ENCODE peak calls at places on chromosomes 7 and 10, in five cellular contexts. U is stimulated activated CD4-positive, alpha-beta T cell treated with anti-CD3 and anti-CD28 coated beads, Interleukin-1b, Interleukin-23, amount 100 ng/mL, for 1 hour; Y is PC-9; R is cerebellar cortex; I is NCI-H1417. A is an unnamed sample.

GRCh38 chr7:149850716-149851115 is 12.5 kb downstream of the ZNF862 start:
- DNase-seq in U (no peak), Y (no peak), R (peak; percentile 66), I (no peak), A (no peak)

GRCh38 chr10:84075226-84076046 is 63.9 kb upstream of the GHITM start:
- DNase-seq in U (no peak), Y (no peak), R (no peak), I (no peak), A (no peak)

GRCh38 chr7:37960483-37960882 is 40.0 kb downstream of the EPDR1 start:
- DNase-seq in U (no peak), Y (no peak), R (no peak), I (no peak), A (no peak)

GRCh38 chr7:42065942-42066341 is 171.1 kb downstream of the GLI3 start:
- DNase-seq in U (no peak), Y (no peak), R (peak; percentile 5), I (no peak), A (no peak)

GRCh38 chr10:73293461-73293860 is 41.0 kb upstream of the MRPS16 start:
- DNase-seq in U (no peak), Y (no peak), R (no peak), I (no peak), A (no peak)

GRCh38 chr7:130918129-130919052 is 184.4 kb upstream of the KLF14 start:
- DNase-seq in U (no peak), Y (no peak), R (no peak), I (no peak), A (no peak)

GRCh38 chr7:135179321-135179925 is 8.9 kb upstream of the CYREN start:
- DNase-seq in U (no peak), Y (no peak), R (no peak), I (no peak), A (no peak)

GRCh38 chr7:107196834-107197610 is 28.2 kb downstream of the HBP1 start:
- DNase-seq in U (no peak), Y (no peak), R (no peak), I (no peak), A (no peak)

GRCh38 chr10:20999713-21000112 is 102.6 kb upstream of the NEBL start:
- DNase-seq in U (no peak), Y (no peak), R (no peak), I (no peak), A (no peak)

GRCh38 chr7:158010956-158011698 is 576.5 kb downstream of the PTPRN2 start:
- DNase-seq in U (no peak), Y (no peak), R (no peak), I (no peak), A (no peak)

GRCh38 chr7:2106920-2107319 is 125.8 kb downstream of the MAD1L1 start:
- DNase-seq in U (no peak), Y (no peak), R (no peak), I (no peak), A (no peak)

GRCh38 chr7:151425670-151426075 is 14.3 kb downstream of the CRYGN start:
- DNase-seq in U (no peak), Y (no peak), R (no peak), I (no peak), A (no peak)

GRCh38 chr7:75563171-75563570 is 71.1 kb downstream of the SPDYE5 start:
- DNase-seq in U (no peak), Y (no peak), R (no peak), I (no peak), A (no peak)

GRCh38 chr7:27173412-27174076 is 576 bp downstream of the HOXA10 start:
- DNase-seq in U (no peak), Y (no peak), R (no peak), I (peak; percentile 27), A (no peak)

GRCh38 chr10:124677291-124677690 is 66.9 kb downstream of the FAM53B start:
- DNase-seq in U (no peak), Y (no peak), R (peak; percentile 85), I (no peak), A (no peak)

GRCh38 chr7:130092598-130092997 is 22.3 kb downstream of the KLHDC10 start:
- DNase-seq in U (no peak), Y (no peak), R (no peak), I (no peak), A (no peak)

GRCh38 chr10:126524526-126524925 is 136.2 kb upstream of the ADAM12 start:
- DNase-seq in U (no peak), Y (no peak), R (no peak), I (no peak), A (no peak)

GRCh38 chr7:157547102-157547501 is 210.3 kb downstream of the DNAJB6 start:
- DNase-seq in U (no peak), Y (no peak), R (no peak), I (no peak), A (no peak)

GRCh38 chr10:6272126-6272525 is 69.4 kb downstream of the PFKFB3 start:
- DNase-seq in U (no peak), Y (no peak), R (no peak), I (no peak), A (no peak)

GRCh38 chr10:86411281-86411841 is 44.8 kb upstream of the GRID1 start:
- DNase-seq in U (no peak), Y (no peak), R (no peak), I (no peak), A (peak; percentile 32)

GRCh38 chr10:70324951-70325781 is 41.4 kb upstream of the NPFFR1 start:
- DNase-seq in U (no peak), Y (no peak), R (no peak), I (no peak), A (no peak)

GRCh38 chr10:130169136-130169888 is 33.1 kb downstream of the GLRX3 start:
- DNase-seq in U (no peak), Y (no peak), R (no peak), I (no peak), A (no peak)

GRCh38 chr7:133807610-133808543 is 319.3 kb upstream of the LRGUK start:
- DNase-seq in U (no peak), Y (no peak), R (no peak), I (peak; percentile 86), A (no peak)

GRCh38 chr10:89632824-89633223 is 12.2 kb downstream of the PANK1 start:
- DNase-seq in U (no peak), Y (no peak), R (no peak), I (no peak), A (no peak)

GRCh38 chr10:86182150-86182549 is 184.4 kb downstream of the GRID1 start:
- DNase-seq in U (no peak), Y (no peak), R (peak; percentile 13), I (no peak), A (no peak)

GRCh38 chr7:96718107-96719003 is 8.7 kb upstream of the SEM1 start:
- DNase-seq in U (no peak), Y (no peak), R (no peak), I (no peak), A (no peak)

GRCh38 chr7:5695037-5695708 is 86.3 kb downstream of the RNF216 start:
- DNase-seq in U (peak; percentile 54), Y (no peak), R (no peak), I (no peak), A (no peak)

GRCh38 chr10:89540550-89540949 is 5.2 kb upstream of the SLC16A12 start:
- DNase-seq in U (no peak), Y (no peak), R (no peak), I (no peak), A (no peak)

GRCh38 chr10:71681977-71682376 is 37.6 kb downstream of the C10orf105 start:
- DNase-seq in U (no peak), Y (no peak), R (no peak), I (no peak), A (no peak)

GRCh38 chr7:38840736-38841460 is 68.1 kb downstream of the VPS41 start:
- DNase-seq in U (no peak), Y (peak; percentile 38), R (no peak), I (no peak), A (no peak)

GRCh38 chr10:71241114-71241898 is 28.9 kb downstream of the UNC5B start:
- DNase-seq in U (no peak), Y (no peak), R (no peak), I (no peak), A (no peak)

GRCh38 chr7:44277851-44278250 is 47.5 kb downstream of the CAMK2B start:
- DNase-seq in U (no peak), Y (no peak), R (no peak), I (no peak), A (no peak)